ENCODE peak calls at places on chromosomes 7 and 10, in four cellular contexts. R, Y, N and K are unnamed samples.

GRCh38 chr7:12683678-12684077 is 3.8 kb upstream of the ARL4A start:
- DNase-seq in R (no peak), Y (peak), N (no peak), K (no peak)

GRCh38 chr7:24573554-24574338 is 494 bp downstream of the PALS2 start:
- DNase-seq in R (peak), Y (peak), N (no peak), K (peak)

GRCh38 chr10:95613330-95613729 is 43.2 kb downstream of the ALDH18A1 start:
- DNase-seq in R (no peak), Y (no peak), N (no peak), K (no peak)

GRCh38 chr10:85786401-85786899 is 580.1 kb downstream of the GRID1 start:
- DNase-seq in R (no peak), Y (no peak), N (no peak), K (no peak)

GRCh38 chr10:91541481-91541880 is 91.4 kb downstream of the PPP1R3C start:
- DNase-seq in R (no peak), Y (no peak), N (no peak), K (no peak)

GRCh38 chr7:142445019-142445686 is 187.3 kb upstream of the PRSS58 start:
- DNase-seq in R (no peak), Y (no peak), N (no peak), K (no peak)

GRCh38 chr10:110083884-110084283 is 76.1 kb downstream of the ADD3 start:
- DNase-seq in R (no peak), Y (peak), N (no peak), K (no peak)

GRCh38 chr10:73998623-73999622 is 1.0 kb downstream of the VCL start:
- DNase-seq in R (peak), Y (peak), N (peak), K (no peak)

GRCh38 chr10:47158116-47159071 is 141.6 kb upstream of the GDF10 start:
- DNase-seq in R (no peak), Y (no peak), N (no peak), K (no peak)

GRCh38 chr7:114922151-114922651 is 307 bp downstream of the MDFIC start:
- DNase-seq in R (peak), Y (peak), N (peak), K (no peak)

GRCh38 chr7:17181482-17181881 is 117.0 kb upstream of the AHR start:
- DNase-seq in R (no peak), Y (no peak), N (no peak), K (no peak)

GRCh38 chr10:82660205-82660604 is 785.2 kb downstream of the NRG3 start:
- DNase-seq in R (no peak), Y (no peak), N (no peak), K (no peak)

GRCh38 chr10:112216151-112216550 is 32.6 kb upstream of the GPAM start:
- DNase-seq in R (no peak), Y (no peak), N (no peak), K (no peak)

GRCh38 chr7:157396316-157397035 is 59.7 kb downstream of the DNAJB6 start:
- DNase-seq in R (no peak), Y (no peak), N (peak), K (peak)

GRCh38 chr10:24762966-24763623 is 39.4 kb upstream of the ARHGAP21 start:
- DNase-seq in R (peak), Y (peak), N (no peak), K (no peak)